ENCODE peak calls at places on chromosome 5, in four cellular contexts. One of them, this sample, is unnamed.

GRCh38 chr5:149839761-149840160 is 104.8 kb downstream of the PDE6A start:
- DNase-seq in GM23338: no peak
- DNase-seq in MM.1S: no peak
- DNase-seq in psoas muscle: no peak
- DNase-seq in this sample: no peak

GRCh38 chr5:150583541-150584225 is 56.8 kb upstream of the SYNPO start:
- DNase-seq in psoas muscle: no peak
- DNase-seq in MM.1S: no peak
- DNase-seq in GM23338: no peak
- DNase-seq in this sample: no peak

GRCh38 chr5:95779611-95780010 is 42.9 kb downstream of the GLRX start:
- DNase-seq in GM23338: no peak
- DNase-seq in psoas muscle: no peak
- DNase-seq in MM.1S: no peak
- DNase-seq in this sample: no peak

GRCh38 chr5:109865636-109866035 is 175.9 kb downstream of the MAN2A1 start:
- DNase-seq in MM.1S: no peak
- DNase-seq in GM23338: no peak
- DNase-seq in psoas muscle: no peak
- DNase-seq in this sample: no peak

GRCh38 chr5:55415071-55415470 is 107.3 kb downstream of the MTREX start:
- DNase-seq in psoas muscle: no peak
- DNase-seq in GM23338: no peak
- DNase-seq in MM.1S: no peak
- DNase-seq in this sample: no peak

GRCh38 chr5:20572560-20572959 is 584.6 kb upstream of the CDH18 start:
- DNase-seq in psoas muscle: no peak
- DNase-seq in GM23338: peak
- DNase-seq in MM.1S: no peak
- DNase-seq in this sample: no peak

GRCh38 chr5:101679816-101680215 is 616.3 kb downstream of the SLCO4C1 start:
- DNase-seq in GM23338: no peak
- DNase-seq in psoas muscle: no peak
- DNase-seq in MM.1S: no peak
- DNase-seq in this sample: no peak

GRCh38 chr5:69431424-69432303 is 16.7 kb downstream of the MARVELD2 start:
- DNase-seq in MM.1S: no peak
- DNase-seq in psoas muscle: no peak
- DNase-seq in GM23338: no peak
- DNase-seq in this sample: no peak

GRCh38 chr5:58925627-58926545 is 343.0 kb downstream of the RAB3C start:
- DNase-seq in MM.1S: no peak
- DNase-seq in psoas muscle: no peak
- DNase-seq in GM23338: peak
- DNase-seq in this sample: no peak

GRCh38 chr5:179765400-179765799 is 28.4 kb upstream of the LTC4S start:
- DNase-seq in psoas muscle: peak
- DNase-seq in MM.1S: no peak
- DNase-seq in GM23338: no peak
- DNase-seq in this sample: no peak

GRCh38 chr5:77294212-77294611 is 83.7 kb downstream of the PDE8B start:
- DNase-seq in psoas muscle: no peak
- DNase-seq in MM.1S: no peak
- DNase-seq in GM23338: no peak
- DNase-seq in this sample: no peak

GRCh38 chr5:13660072-13660471 is 284.4 kb downstream of the DNAH5 start:
- DNase-seq in psoas muscle: no peak
- DNase-seq in MM.1S: no peak
- DNase-seq in GM23338: peak
- DNase-seq in this sample: no peak

DNA sequence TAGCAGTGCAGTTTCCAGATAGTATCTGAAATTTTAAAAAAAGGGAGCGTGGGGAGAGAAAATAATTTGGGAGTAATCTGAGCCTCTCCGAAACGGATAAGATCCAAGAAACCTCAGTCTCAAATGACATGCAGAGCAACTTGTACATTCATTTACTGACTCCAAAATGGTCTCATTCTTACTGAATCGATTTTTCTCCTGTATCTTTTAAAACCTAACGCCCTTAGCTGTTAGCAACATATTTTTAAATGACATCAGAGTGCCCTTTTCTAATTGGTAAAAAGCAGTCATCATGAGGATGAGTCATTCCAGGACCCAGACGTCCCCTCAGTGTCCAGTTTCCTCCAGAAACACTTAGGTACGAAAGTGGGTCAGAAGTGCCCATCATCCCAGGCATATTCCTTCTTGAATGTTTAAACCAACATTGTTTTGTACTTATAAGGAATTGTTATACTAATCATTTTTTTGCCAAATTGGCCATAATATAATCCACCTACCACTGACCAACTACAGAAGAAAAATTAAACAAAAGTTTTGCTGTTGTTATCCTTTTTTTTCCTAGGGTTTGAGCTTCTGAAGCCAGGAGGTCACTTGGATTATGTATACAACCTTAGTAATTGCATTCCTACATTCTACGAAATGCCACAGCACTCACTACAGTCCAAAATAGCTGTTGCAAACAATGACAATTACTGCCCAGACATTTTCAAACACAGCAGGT is 354.4 kb downstream of the ADAMTS6 start:
- DNase-seq in GM23338: no peak
- DNase-seq in psoas muscle: no peak
- DNase-seq in MM.1S: no peak
- DNase-seq in this sample: no peak
- H3K27ac ChIP-seq in GM23338: no peak
- H3K27ac ChIP-seq in psoas muscle: no peak
- H3K27ac ChIP-seq in MM.1S: no peak
- H3K27ac ChIP-seq in this sample: no peak

DNA sequence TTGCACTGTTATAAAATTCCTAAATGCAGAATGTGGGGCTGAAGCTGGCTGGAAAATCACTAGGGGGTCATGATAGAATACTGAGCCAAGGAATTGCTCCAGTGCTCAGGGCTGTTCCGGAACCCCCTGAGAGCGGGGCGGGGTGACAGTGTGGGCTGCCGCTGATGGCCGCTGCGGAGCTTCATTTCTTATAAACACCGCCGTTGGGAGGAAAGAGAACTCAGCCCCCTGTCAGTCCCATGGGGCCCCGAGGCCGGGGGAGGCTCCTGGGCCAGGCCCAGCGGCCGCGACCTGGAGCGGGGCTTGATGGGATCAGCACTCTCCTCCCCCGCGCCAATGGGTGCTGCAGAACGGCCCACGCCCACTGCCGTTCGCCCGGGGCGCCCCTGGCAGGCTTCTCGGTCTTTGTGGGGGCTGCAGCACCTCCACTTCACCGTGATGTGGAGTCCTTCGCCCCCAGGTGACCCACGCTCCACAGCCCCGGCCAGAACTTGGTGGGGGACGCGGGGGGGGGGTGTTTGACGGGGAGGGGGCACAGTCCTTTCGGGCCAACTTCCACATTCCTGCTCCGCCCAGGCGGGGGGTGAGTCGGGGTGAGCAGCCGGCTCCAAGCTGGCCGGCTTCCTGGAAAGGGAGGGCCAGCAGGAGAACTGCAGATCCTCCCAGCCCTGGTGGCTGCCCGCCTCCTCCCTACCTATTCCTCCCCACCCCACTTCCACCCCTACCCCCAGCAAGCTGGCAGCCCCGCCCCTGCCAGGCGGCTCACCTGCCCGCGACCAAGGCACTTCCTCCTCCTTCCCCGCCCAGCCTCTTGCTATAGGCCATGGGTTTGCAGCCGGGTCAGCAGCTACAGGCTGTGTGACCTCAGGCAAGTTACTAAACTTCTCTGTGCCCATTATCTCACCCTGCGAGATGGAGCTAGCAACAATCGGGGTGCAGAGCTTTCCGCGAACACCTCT is 5.4 kb upstream of the IRF1 start:
- DNase-seq in GM23338: peak
- DNase-seq in psoas muscle: peak
- DNase-seq in MM.1S: peak
- DNase-seq in this sample: peak
- H3K27ac ChIP-seq in GM23338: peak
- H3K27ac ChIP-seq in psoas muscle: peak
- H3K27ac ChIP-seq in MM.1S: peak
- H3K27ac ChIP-seq in this sample: peak

DNA sequence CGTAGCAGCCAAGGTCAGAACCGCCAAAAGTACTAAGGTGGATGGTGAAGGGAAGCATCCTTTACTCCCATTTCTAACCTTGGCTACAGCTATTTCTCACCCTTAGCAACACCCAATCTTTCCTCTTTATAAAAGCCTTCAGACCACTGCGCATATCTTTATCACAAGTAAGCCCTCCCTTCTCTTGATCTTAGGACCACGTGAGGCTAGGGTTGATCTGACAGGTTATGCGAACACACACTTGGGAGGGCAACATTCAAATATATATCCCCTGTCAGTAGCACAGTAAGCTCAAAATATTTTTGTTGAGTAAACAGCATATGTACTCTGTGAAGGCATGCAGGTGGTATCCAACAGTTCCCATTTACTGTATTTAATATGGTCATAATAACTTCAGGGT is 1.5 kb downstream of the ARSB start:
- DNase-seq in GM23338: no peak
- DNase-seq in MM.1S: no peak
- DNase-seq in psoas muscle: no peak
- DNase-seq in this sample: no peak
- H3K27ac ChIP-seq in GM23338: peak
- H3K27ac ChIP-seq in MM.1S: peak
- H3K27ac ChIP-seq in psoas muscle: peak
- H3K27ac ChIP-seq in this sample: peak

DNA sequence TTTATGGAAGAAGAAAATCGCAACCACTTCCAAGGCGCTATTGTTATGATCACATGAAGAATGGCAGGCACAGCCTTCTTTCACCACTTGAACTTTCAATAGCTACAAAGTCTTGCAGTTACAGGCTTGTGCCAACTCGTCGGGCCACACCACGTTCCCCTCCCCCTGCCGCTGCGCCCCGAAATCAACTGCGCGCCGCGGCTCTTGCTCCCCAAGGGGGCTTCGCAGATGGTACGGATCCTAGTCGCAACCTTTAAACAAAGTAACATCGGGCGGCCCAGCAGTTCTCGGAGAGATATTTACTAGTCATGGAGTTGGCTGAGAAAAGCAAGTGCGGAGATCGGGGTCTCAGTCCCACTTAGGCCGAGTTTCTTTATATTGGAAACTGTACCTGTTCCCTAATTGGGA is 1.0 kb upstream of the SEMA6A start:
- DNase-seq in psoas muscle: no peak
- DNase-seq in GM23338: peak
- DNase-seq in MM.1S: no peak
- DNase-seq in this sample: no peak
- H3K27ac ChIP-seq in psoas muscle: peak
- H3K27ac ChIP-seq in GM23338: peak
- H3K27ac ChIP-seq in MM.1S: no peak
- H3K27ac ChIP-seq in this sample: peak

DNA sequence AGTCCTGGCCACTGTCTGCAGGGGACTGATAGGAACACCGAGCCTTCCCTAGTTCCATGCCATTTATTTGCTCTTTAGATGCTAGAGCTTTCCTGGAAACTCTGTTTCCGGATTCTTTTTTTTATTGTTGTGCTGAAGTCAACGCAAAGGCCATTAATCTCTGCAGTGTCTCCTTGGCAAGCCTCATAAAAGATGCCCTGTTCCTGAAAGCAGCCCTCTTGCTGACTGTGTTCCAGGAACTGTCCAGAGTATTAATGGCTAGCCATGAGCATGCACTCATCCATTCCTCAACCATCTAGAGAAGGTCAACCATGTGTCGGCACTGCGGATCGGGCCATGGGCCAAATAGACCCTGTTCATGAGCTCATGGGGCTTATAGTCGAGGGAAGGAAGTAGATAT is 42.8 kb upstream of the SMAD5 start:
- DNase-seq in psoas muscle: no peak
- DNase-seq in MM.1S: no peak
- DNase-seq in GM23338: no peak
- DNase-seq in this sample: no peak
- H3K27ac ChIP-seq in psoas muscle: no peak
- H3K27ac ChIP-seq in MM.1S: no peak
- H3K27ac ChIP-seq in GM23338: no peak
- H3K27ac ChIP-seq in this sample: no peak

GRCh38 chr5:140107312-140108092 is 6.4 kb upstream of the PURA start:
- DNase-seq in MM.1S: peak
- DNase-seq in psoas muscle: peak
- DNase-seq in GM23338: peak
- DNase-seq in this sample: peak
- H3K27ac ChIP-seq in MM.1S: peak
- H3K27ac ChIP-seq in psoas muscle: peak
- H3K27ac ChIP-seq in GM23338: no peak
- H3K27ac ChIP-seq in this sample: peak

GRCh38 chr5:74865293-74865798 is 841 bp downstream of the FAM169A start:
- DNase-seq in GM23338: no peak
- DNase-seq in psoas muscle: no peak
- DNase-seq in MM.1S: no peak
- DNase-seq in this sample: no peak
- H3K27ac ChIP-seq in GM23338: peak
- H3K27ac ChIP-seq in psoas muscle: no peak
- H3K27ac ChIP-seq in MM.1S: no peak
- H3K27ac ChIP-seq in this sample: peak

GRCh38 chr5:98907951-98908350 is 20.9 kb downstream of the CHD1 start:
- DNase-seq in GM23338: peak
- DNase-seq in psoas muscle: no peak
- DNase-seq in MM.1S: no peak
- DNase-seq in this sample: no peak
- H3K27ac ChIP-seq in GM23338: peak
- H3K27ac ChIP-seq in psoas muscle: no peak
- H3K27ac ChIP-seq in MM.1S: no peak
- H3K27ac ChIP-seq in this sample: no peak

GRCh38 chr5:139743001-139743771 is 52.4 kb upstream of the PSD2 start:
- DNase-seq in GM23338: no peak
- DNase-seq in MM.1S: no peak
- DNase-seq in psoas muscle: no peak
- DNase-seq in this sample: no peak
- H3K27ac ChIP-seq in GM23338: no peak
- H3K27ac ChIP-seq in MM.1S: no peak
- H3K27ac ChIP-seq in psoas muscle: no peak
- H3K27ac ChIP-seq in this sample: peak

GRCh38 chr5:136020383-136021015 is 8.3 kb upstream of the TGFBI start:
- DNase-seq in GM23338: no peak
- DNase-seq in MM.1S: no peak
- DNase-seq in psoas muscle: no peak
- DNase-seq in this sample: no peak
- H3K27ac ChIP-seq in GM23338: no peak
- H3K27ac ChIP-seq in MM.1S: no peak
- H3K27ac ChIP-seq in psoas muscle: peak
- H3K27ac ChIP-seq in this sample: no peak